ENCODE peak calls at places on chromosomes 2 and 18, in six cellular contexts. I is A549, S is ovary, G is transverse colon, L is H1, O is K562. R is an unnamed sample.
A peak's percentile ranks its signal among the peaks of the same experiment; 100 is the strongest.

GRCh38 chr18:61992285-61992684 is 99.5 kb upstream of the RNF152 start:
- DNase-seq in I (no peak), S (no peak), G (no peak), L (no peak), O (no peak), R (no peak)

GRCh38 chr2:10619643-10620042 is 70.1 kb downstream of the NOL10 start:
- DNase-seq in I (no peak), S (no peak), G (no peak), L (no peak), O (no peak), R (no peak)

GRCh38 chr2:69817739-69818494 is 11.5 kb upstream of the GMCL1 start:
- DNase-seq in I (no peak), S (no peak), G (no peak), L (no peak), O (peak; percentile 79), R (no peak)

GRCh38 chr2:101473911-101474751 is 781 bp downstream of the RFX8 start:
- DNase-seq in I (no peak), S (peak; percentile 62), G (peak; percentile 16), L (peak; percentile 79), O (no peak), R (no peak)

GRCh38 chr2:32504877-32505478 is 122.9 kb upstream of the TTC27 start:
- DNase-seq in I (peak; percentile 18), S (no peak), G (no peak), L (no peak), O (no peak), R (no peak)

GRCh38 chr2:196459539-196459938 is 180.0 kb upstream of the CCDC150 start:
- DNase-seq in I (no peak), S (no peak), G (no peak), L (no peak), O (peak; percentile 23), R (no peak)

GRCh38 chr2:159600752-159601151 is 15.6 kb downstream of the BAZ2B start:
- DNase-seq in I (peak; percentile 52), S (no peak), G (no peak), L (no peak), O (no peak), R (no peak)

GRCh38 chr2:161059388-161059787 is 100.8 kb upstream of the TANK start:
- DNase-seq in I (no peak), S (no peak), G (no peak), L (no peak), O (no peak), R (no peak)

GRCh38 chr18:9861157-9861556 is 24.6 kb upstream of the TXNDC2 start:
- DNase-seq in I (no peak), S (no peak), G (no peak), L (no peak), O (no peak), R (no peak)

GRCh38 chr18:46315187-46315586 is 211.0 kb downstream of the HAUS1 start:
- DNase-seq in I (no peak), S (no peak), G (no peak), L (no peak), O (no peak), R (no peak)

GRCh38 chr18:80147037-80147417 is 38.0 kb downstream of the ADNP2 start:
- DNase-seq in I (no peak), S (no peak), G (no peak), L (no peak), O (no peak), R (no peak)

GRCh38 chr18:10938241-10938640 is 211.1 kb downstream of the PIEZO2 start:
- DNase-seq in I (no peak), S (no peak), G (no peak), L (no peak), O (no peak), R (no peak)

GRCh38 chr2:102044967-102045489 is 53.3 kb downstream of the IL1R2 start:
- DNase-seq in I (no peak), S (no peak), G (no peak), L (no peak), O (no peak), R (no peak)

GRCh38 chr2:54308186-54308585 is 52.2 kb upstream of the TSPYL6 start:
- DNase-seq in I (no peak), S (no peak), G (no peak), L (no peak), O (no peak), R (no peak)

GRCh38 chr2:166140922-166141321 is 13.1 kb upstream of the SCN1A start:
- DNase-seq in I (no peak), S (no peak), G (no peak), L (no peak), O (no peak), R (no peak)

GRCh38 chr2:45470531-45470930 is 140.5 kb downstream of the SRBD1 start:
- DNase-seq in I (no peak), S (no peak), G (no peak), L (no peak), O (no peak), R (no peak)

GRCh38 chr2:30283931-30284565 is 52.7 kb downstream of the LBH start:
- DNase-seq in I (no peak), S (no peak), G (no peak), L (no peak), O (peak; percentile 69), R (no peak)

GRCh38 chr2:176817061-176817565 is 395.5 kb upstream of the HNRNPA3 start:
- DNase-seq in I (peak; percentile 3), S (no peak), G (no peak), L (peak; percentile 49), O (no peak), R (no peak)

DNA sequence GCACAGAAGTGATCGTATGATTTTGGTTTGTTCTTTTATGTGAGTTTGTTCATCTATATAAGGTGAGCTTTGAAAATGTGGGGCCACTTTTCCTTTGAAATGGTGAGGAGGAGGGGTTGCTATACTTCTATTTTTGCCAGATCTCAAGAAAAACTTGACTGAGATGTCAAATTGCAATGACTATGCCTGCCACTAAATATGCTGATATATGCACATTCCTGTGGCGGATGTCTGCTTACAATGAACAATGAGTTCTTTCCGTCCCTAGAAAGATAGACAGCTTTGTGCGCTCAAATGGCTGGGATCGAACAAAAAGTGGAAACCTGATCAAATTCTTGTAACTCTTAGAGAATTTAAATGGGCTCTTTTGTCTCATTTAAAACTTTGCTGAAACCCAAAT is 28.7 kb downstream of the MYT1L start:
- DNase-seq in I (no peak), S (no peak), G (no peak), L (no peak), O (no peak), R (no peak)
- TF ChIP-seq EP300 in I (no peak), S (no peak), G (no peak), L (no peak), O (no peak), R (no peak)

DNA sequence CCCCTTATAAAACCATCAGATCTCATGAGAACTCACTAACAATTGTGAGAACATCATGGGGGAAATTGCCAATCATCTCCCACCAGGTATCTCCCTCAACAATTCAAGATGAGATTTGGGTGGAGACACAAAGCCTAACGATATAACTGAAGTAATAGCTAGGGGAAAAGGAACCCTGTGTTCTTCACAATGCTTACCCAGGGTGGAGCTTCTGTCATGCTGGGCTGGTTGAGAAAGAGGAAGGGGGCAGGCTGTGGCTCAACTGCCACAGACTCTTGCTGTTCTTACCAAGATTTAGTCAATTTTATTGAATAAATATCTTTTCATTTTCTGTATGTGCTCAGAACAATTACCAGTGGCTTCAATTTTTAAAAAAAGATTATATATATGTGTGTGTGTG is 392.1 kb upstream of the HS6ST1 start:
- DNase-seq in I (no peak), S (no peak), G (no peak), L (no peak), O (no peak), R (no peak)
- H3K9me3 ChIP-seq in I (peaks cover 7% of the 10 kb centered on the region), S (no peaks in the 10 kb centered on the region), G (peaks cover 20% of the 10 kb centered on the region), L (peaks cover 17% of the 10 kb centered on the region), O (no peaks in the 10 kb centered on the region), R (peaks cover 17% of the 10 kb centered on the region)

GRCh38 chr2:8438996-8439395 is 242.9 kb upstream of the ID2 start:
- DNase-seq in I (no peak), S (no peak), G (no peak), L (no peak), O (no peak), R (no peak)

GRCh38 chr2:8442833-8443486 is 238.9 kb upstream of the ID2 start:
- DNase-seq in I (no peak), S (no peak), G (no peak), L (no peak), O (no peak), R (no peak)

GRCh38 chr2:8440029-8440778 is 241.7 kb upstream of the ID2 start:
- DNase-seq in I (no peak), S (no peak), G (no peak), L (no peak), O (no peak), R (no peak)

GRCh38 chr2:8441371-8441770 is 240.5 kb upstream of the ID2 start:
- DNase-seq in I (no peak), S (no peak), G (no peak), L (no peak), O (no peak), R (no peak)

GRCh38 chr2:8441986-8442385 is 239.9 kb upstream of the ID2 start:
- DNase-seq in I (no peak), S (no peak), G (no peak), L (no peak), O (no peak), R (no peak)
- TF ChIP-seq EP300 in I (no peak), S (no peak), G (no peak), L (no peak), O (no peak), R (no peak)

DNA sequence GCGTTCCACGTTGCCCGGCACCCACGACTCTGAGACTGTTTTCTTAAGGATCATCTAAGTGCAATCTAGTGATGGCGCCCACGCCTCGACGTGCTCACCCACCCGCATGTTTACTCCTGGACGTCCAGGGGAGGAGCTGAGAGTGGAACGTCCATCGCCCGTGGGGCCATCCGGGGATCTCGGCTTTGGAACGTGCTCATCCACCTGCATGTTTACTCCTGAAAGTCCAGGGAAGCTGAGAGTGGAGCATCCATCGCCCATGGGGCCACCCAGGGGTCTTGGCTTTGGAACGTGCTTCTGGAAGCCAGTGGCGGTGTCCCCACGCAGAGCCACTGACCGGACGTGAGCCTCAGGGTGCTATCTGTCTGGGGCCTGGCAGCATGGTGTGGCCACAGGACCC is 45.6 kb upstream of the SALL3 start:
- DNase-seq in I (no peak), S (no peak), G (no peak), L (no peak), O (no peak), R (no peak)
- H3K9me3 ChIP-seq in I (no peaks in the 10 kb centered on the region), S (no peaks in the 10 kb centered on the region), G (no peaks in the 10 kb centered on the region), L (no peaks in the 10 kb centered on the region), O (no peaks in the 10 kb centered on the region), R (no peaks in the 10 kb centered on the region)

DNA sequence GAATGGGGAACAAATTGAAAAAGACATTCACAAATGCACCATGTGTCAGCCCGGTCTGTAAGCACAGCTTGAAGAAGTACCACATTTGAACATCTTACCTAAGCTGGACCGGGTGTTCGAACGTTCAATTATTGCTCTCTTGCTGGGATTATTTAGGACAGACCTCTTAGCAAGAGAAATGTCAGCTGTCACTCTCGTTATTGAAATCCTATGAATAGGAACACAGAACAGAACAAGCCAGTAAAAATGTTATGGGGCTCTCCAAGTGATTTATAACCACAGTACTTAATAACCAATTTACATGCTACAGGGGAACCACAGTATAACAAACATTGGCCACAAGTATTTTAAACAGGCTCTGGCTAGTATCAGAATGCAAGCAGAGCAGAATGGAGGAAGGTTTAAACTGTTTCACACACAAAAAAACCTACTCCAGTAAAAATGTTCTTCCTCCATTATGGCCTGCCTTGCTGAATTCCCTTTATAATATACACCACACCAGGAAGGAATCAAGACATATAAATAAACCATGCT is 32.5 kb upstream of the ARL5A start:
- DNase-seq in I (no peak), S (no peak), G (no peak), L (no peak), O (no peak), R (no peak)
- TF ChIP-seq EP300 in I (no peak), S (no peak), G (no peak), L (no peak), O (no peak), R (no peak)